ENCODE peak calls at places on chromosome 5, in four cellular contexts. J, P, L and M are unnamed samples.

GRCh38 chr5:113757508-113757907 is 244.0 kb downstream of the YTHDC2 start:
- DNase-seq in P (no peak), J (no peak), L (peak), M (no peak)

GRCh38 chr5:62328772-62329491 is 22.9 kb downstream of the KIF2A start:
- DNase-seq in L (no peak), P (no peak), J (no peak), M (no peak)

GRCh38 chr5:172370648-172371248 is 83.6 kb downstream of the SH3PXD2B start:
- DNase-seq in L (peak), P (peak), J (peak), M (peak)

GRCh38 chr5:132263548-132264261 is 6.2 kb downstream of the PDLIM4 start:
- DNase-seq in L (no peak), P (no peak), J (peak), M (peak)

GRCh38 chr5:94359880-94360279 is 258.5 kb downstream of the KIAA0825 start:
- DNase-seq in J (no peak), L (no peak), P (no peak), M (no peak)

GRCh38 chr5:23507278-23507685 is at the start of gene PRDM9:
- DNase-seq in J (no peak), L (peak), P (no peak), M (no peak)

GRCh38 chr5:159913048-159913447 is 3.2 kb upstream of the ADRA1B start:
- DNase-seq in P (no peak), L (no peak), J (peak), M (peak)

GRCh38 chr5:149464796-149465489 is 85.9 kb upstream of the IL17B start:
- DNase-seq in J (peak), L (no peak), P (no peak), M (no peak)

GRCh38 chr5:179558912-179559279 is 8.5 kb downstream of the RUFY1 start:
- DNase-seq in P (no peak), L (peak), J (peak), M (no peak)

GRCh38 chr5:126188804-126189203 is 234.4 kb upstream of the GRAMD2B start:
- DNase-seq in L (no peak), J (no peak), P (no peak), M (no peak)

GRCh38 chr5:111187079-111187478 is 37.1 kb upstream of the CAMK4 start:
- DNase-seq in P (no peak), J (no peak), L (no peak), M (no peak)

GRCh38 chr5:17190799-17191391 is 26.5 kb upstream of the BASP1 start:
- DNase-seq in L (no peak), J (peak), P (no peak), M (no peak)

GRCh38 chr5:151094861-151095260 is 14.0 kb upstream of the TNIP1 start:
- DNase-seq in J (no peak), P (no peak), L (no peak), M (no peak)

GRCh38 chr5:114192108-114192507 is 169.8 kb upstream of the KCNN2 start:
- DNase-seq in L (no peak), J (no peak), P (no peak), M (peak)

GRCh38 chr5:170070556-170071412 is 34.9 kb upstream of the FOXI1 start:
- DNase-seq in P (peak), L (peak), J (peak), M (peak)

GRCh38 chr5:168991311-168991710 is 309.6 kb downstream of the SLIT3 start:
- DNase-seq in J (no peak), P (no peak), L (no peak), M (peak)

GRCh38 chr5:6715758-6716633 is 2.8 kb downstream of the TENT4A start:
- DNase-seq in L (no peak), J (no peak), P (peak), M (no peak)

GRCh38 chr5:120329095-120329494 is 135.0 kb upstream of the PRR16 start:
- DNase-seq in J (no peak), L (no peak), P (no peak), M (no peak)

GRCh38 chr5:77995793-77996409 is 219.8 kb upstream of the TBCA start:
- DNase-seq in P (no peak), J (no peak), L (no peak), M (no peak)

GRCh38 chr5:68251804-68252648 is 36.5 kb downstream of the PIK3R1 start:
- DNase-seq in L (no peak), P (no peak), J (no peak), M (peak)

GRCh38 chr5:78509884-78510769 is 138.4 kb downstream of the LHFPL2 start:
- DNase-seq in L (peak), P (peak), J (peak), M (peak)

GRCh38 chr5:39775458-39776365 is 350.9 kb upstream of the DAB2 start:
- DNase-seq in P (no peak), L (peak), J (peak), M (peak)

GRCh38 chr5:33370135-33370472 is 70.7 kb upstream of the TARS1 start:
- DNase-seq in P (no peak), J (no peak), L (no peak), M (peak)

GRCh38 chr5:109239501-109239900 is 170.3 kb downstream of the PJA2 start:
- DNase-seq in L (no peak), P (no peak), J (no peak), M (no peak)

DNA sequence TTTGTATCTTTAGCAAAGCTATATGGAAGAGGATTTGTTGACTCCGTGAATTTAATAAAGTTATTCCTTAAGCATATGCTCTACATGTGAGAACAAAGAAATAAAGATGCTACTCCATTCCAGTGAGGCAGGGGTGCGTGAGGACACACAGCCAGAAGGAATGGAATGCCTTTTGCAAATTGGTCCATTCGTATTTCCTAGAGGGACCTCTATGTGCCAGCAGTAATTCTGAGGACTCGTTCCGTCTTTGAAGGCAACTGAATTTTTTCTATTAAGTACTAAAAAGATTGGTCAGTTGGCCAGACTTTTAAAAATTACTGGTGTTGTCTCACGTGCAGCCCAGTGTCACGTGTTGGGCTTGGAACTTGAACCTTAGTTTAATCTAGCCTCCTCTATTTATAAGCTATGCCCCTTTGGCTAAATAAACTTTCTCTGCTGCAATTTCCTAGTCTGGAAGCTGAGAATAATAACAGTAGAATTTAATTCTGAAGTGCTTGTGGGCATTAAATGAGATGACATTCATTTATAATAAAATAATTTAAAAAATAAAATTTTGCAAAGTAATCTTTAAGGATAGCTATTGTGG is 13.9 kb downstream of the RAI14 start:
- DNase-seq in P (no peak), J (no peak), L (no peak), M (no peak)
- H3K27ac ChIP-seq in P (no peak), J (no peak), L (no peak), M (no peak)

DNA sequence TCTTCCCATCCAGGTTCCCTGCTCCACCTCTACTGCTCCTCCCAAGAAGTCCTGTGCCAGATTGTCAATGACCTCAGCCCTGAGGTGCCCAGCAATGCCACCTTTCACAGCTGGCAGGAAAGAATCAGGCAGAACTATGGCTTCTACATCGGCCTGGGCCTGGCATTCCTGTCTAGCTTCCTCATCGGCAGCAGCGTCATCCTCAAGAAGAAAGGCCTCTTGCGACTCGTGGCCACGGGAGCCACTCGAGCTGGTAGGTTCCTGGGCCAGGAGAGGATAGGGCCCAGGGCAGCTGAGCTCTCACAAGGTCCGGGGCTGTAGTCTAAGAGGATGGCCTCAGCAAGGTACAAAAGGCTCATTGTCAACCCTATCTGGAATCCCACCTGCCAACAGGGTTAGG is 3.1 kb downstream of the NIPAL4 start:
- DNase-seq in L (no peak), P (no peak), J (no peak), M (no peak)
- H3K4me2 ChIP-seq in L (no peak), P (no peak), J (no peak), M (peak)

GRCh38 chr5:4038994-4039393 is 443.4 kb downstream of the IRX1 start:
- DNase-seq in L (no peak), J (no peak), P (no peak), M (no peak)
- H2AFZ ChIP-seq in L (no peak), J (no peak), P (no peak), M (no peak)

GRCh38 chr5:373710-374602 is 52.4 kb downstream of the AHRR start:
- DNase-seq in L (peak), J (peak), P (no peak), M (peak)
- H3K27ac ChIP-seq in L (no peak), J (peak), P (no peak), M (no peak)

GRCh38 chr5:2185646-2186471 is 303.1 kb upstream of the IRX4 start:
- DNase-seq in P (no peak), J (no peak), L (no peak), M (no peak)

GRCh38 chr5:2187687-2188086 is 305.0 kb upstream of the IRX4 start:
- DNase-seq in L (no peak), P (no peak), J (no peak), M (no peak)

GRCh38 chr5:2187156-2187555 is 304.4 kb upstream of the IRX4 start:
- DNase-seq in P (no peak), J (no peak), L (no peak), M (no peak)

GRCh38 chr5:2188137-2188536 is 305.4 kb upstream of the IRX4 start:
- DNase-seq in L (no peak), P (no peak), J (no peak), M (no peak)

DNA sequence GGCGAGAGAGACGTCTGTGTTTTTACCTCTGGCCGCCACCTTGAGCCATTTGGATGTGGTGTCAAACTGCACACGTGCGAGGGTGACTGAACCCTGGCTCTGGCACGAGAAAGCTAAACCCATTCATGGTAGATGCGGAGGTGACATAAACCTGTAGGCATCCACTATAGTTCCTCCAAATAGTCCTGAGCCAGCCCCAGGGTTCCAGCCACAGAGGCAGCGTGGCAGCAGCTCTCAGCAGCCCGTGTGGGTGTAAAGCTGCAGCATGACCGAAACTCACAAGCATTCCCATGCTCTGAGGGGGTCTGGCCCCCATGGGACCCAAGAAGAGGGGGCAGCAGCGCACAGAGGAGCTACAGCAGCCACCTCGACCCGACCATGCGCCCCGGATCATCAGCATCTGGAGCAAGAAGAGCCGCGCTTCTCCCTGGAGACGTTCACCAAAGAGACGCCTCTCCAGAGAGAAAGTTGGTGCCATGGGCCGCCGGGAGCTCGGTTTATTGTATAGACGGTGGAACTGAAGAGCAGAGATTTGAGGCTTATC is 303.8 kb upstream of the IRX4 start:
- DNase-seq in J (no peak), P (no peak), L (no peak), M (no peak)
- H3K4me2 ChIP-seq in J (no peak), P (no peak), L (no peak), M (no peak)

DNA sequence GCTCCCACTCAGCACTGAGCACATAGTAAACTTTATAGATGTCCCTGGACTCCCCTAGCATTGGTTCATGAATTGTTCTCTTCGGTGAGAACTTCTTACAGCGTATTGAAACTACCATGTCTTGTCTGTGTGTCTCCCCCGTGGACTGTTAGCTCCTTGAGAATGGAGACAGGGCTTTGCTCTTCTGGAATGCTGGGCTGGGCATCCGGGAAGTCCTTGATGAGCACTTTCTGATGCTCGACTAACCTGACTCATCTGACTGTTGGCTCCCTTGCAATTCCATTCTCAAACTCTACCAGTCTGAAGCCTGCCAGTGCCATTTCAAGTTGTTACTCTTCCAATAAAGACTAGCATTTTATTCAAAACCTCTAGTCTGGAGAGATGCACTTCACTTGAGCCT is 15.0 kb upstream of the PFDN1 start:
- DNase-seq in L (no peak), P (no peak), J (no peak), M (peak)
- H2AFZ ChIP-seq in L (peak), P (no peak), J (peak), M (peak)

GRCh38 chr5:35745193-35745592 is 111.5 kb upstream of the IL7R start:
- DNase-seq in P (no peak), L (peak), J (no peak), M (no peak)

GRCh38 chr5:35742006-35742405 is 114.7 kb upstream of the IL7R start:
- DNase-seq in P (no peak), L (no peak), J (no peak), M (no peak)

GRCh38 chr5:35745666-35746065 is 111.0 kb upstream of the IL7R start:
- DNase-seq in P (peak), L (no peak), J (no peak), M (no peak)

GRCh38 chr5:35743644-35744043 is 113.0 kb upstream of the IL7R start:
- DNase-seq in P (no peak), L (no peak), J (no peak), M (no peak)

GRCh38 chr5:35741126-35741711 is 115.5 kb upstream of the IL7R start:
- DNase-seq in J (no peak), L (no peak), P (no peak), M (no peak)
- H3K27ac ChIP-seq in J (no peak), L (no peak), P (no peak), M (no peak)

GRCh38 chr5:125115180-125115495 is 368.7 kb upstream of the ZNF608 start:
- DNase-seq in J (no peak), L (no peak), P (no peak), M (no peak)
- H3K4me2 ChIP-seq in J (no peak), L (no peak), P (no peak), M (no peak)